ENCODE peak calls at places on chromosomes 4 and X, in ten cellular contexts. One of them, this sample, is unnamed.

GRCh38 chr4:94452476-94453300 is 946 bp downstream of the PDLIM5 start:
- DNase-seq in endothelial cell: peak; percentile 67
- DNase-seq in GM13976: peak; percentile 27
- DNase-seq in IMR-90: peak; percentile 82
- DNase-seq in GM13977: peak; percentile 23
- DNase-seq in hepatocyte: peak; percentile 75
- DNase-seq in heart left ventricle: peak; percentile 94
- DNase-seq in CD4-positive, alpha-beta T cell: no peak
- DNase-seq in GM06990: peak; percentile 40
- DNase-seq in suprapubic skin: peak; percentile 93
- DNase-seq in this sample: peak; percentile 72

GRCh38 chr4:16196482-16197393 is 29.5 kb downstream of the TAPT1 start:
- DNase-seq in endothelial cell: no peak
- DNase-seq in GM13976: no peak
- DNase-seq in IMR-90: peak; percentile 65
- DNase-seq in GM13977: no peak
- DNase-seq in hepatocyte: peak; percentile 67
- DNase-seq in heart left ventricle: no peak
- DNase-seq in CD4-positive, alpha-beta T cell: no peak
- DNase-seq in GM06990: no peak
- DNase-seq in suprapubic skin: no peak
- DNase-seq in this sample: no peak

GRCh38 chr4:22427676-22428075 is 88.2 kb downstream of the ADGRA3 start:
- DNase-seq in endothelial cell: no peak
- DNase-seq in GM13976: no peak
- DNase-seq in IMR-90: no peak
- DNase-seq in GM13977: no peak
- DNase-seq in hepatocyte: no peak
- DNase-seq in heart left ventricle: no peak
- DNase-seq in CD4-positive, alpha-beta T cell: no peak
- DNase-seq in GM06990: no peak
- DNase-seq in suprapubic skin: no peak
- DNase-seq in this sample: no peak

GRCh38 chr4:7939377-7940108 is at the start of gene AFAP1:
- DNase-seq in endothelial cell: peak; percentile 94
- DNase-seq in GM13976: peak; percentile 97
- DNase-seq in IMR-90: peak; percentile 76
- DNase-seq in GM13977: peak; percentile 99
- DNase-seq in hepatocyte: peak; percentile 97
- DNase-seq in heart left ventricle: peak; percentile 89
- DNase-seq in CD4-positive, alpha-beta T cell: peak; percentile 86
- DNase-seq in GM06990: peak; percentile 58
- DNase-seq in suprapubic skin: peak; percentile 89
- DNase-seq in this sample: peak; percentile 96

GRCh38 chr4:89000844-89001360 is 56.1 kb downstream of the FAM13A start:
- DNase-seq in endothelial cell: no peak
- DNase-seq in GM13976: no peak
- DNase-seq in IMR-90: peak; percentile 60
- DNase-seq in GM13977: no peak
- DNase-seq in hepatocyte: peak; percentile 63
- DNase-seq in heart left ventricle: no peak
- DNase-seq in CD4-positive, alpha-beta T cell: no peak
- DNase-seq in GM06990: no peak
- DNase-seq in suprapubic skin: no peak
- DNase-seq in this sample: no peak

GRCh38 chr4:2886161-2886560 is 42.5 kb downstream of the ADD1 start:
- DNase-seq in endothelial cell: no peak
- DNase-seq in GM13976: no peak
- DNase-seq in IMR-90: no peak
- DNase-seq in GM13977: no peak
- DNase-seq in hepatocyte: no peak
- DNase-seq in heart left ventricle: no peak
- DNase-seq in CD4-positive, alpha-beta T cell: no peak
- DNase-seq in GM06990: no peak
- DNase-seq in suprapubic skin: no peak
- DNase-seq in this sample: no peak

GRCh38 chr4:105474110-105474518 is 252 bp upstream of the PPA2 start:
- DNase-seq in endothelial cell: peak; percentile 94
- DNase-seq in GM13976: no peak
- DNase-seq in IMR-90: peak; percentile 77
- DNase-seq in GM13977: no peak
- DNase-seq in hepatocyte: peak; percentile 96
- DNase-seq in heart left ventricle: peak; percentile 90
- DNase-seq in CD4-positive, alpha-beta T cell: no peak
- DNase-seq in GM06990: no peak
- DNase-seq in suprapubic skin: peak; percentile 90
- DNase-seq in this sample: peak; percentile 91

GRCh38 chrX:17361620-17362019 is 13.4 kb upstream of the NHS start:
- DNase-seq in endothelial cell: peak; percentile 20
- DNase-seq in GM13976: no peak
- DNase-seq in IMR-90: no peak
- DNase-seq in GM13977: no peak
- DNase-seq in hepatocyte: no peak
- DNase-seq in heart left ventricle: no peak
- DNase-seq in CD4-positive, alpha-beta T cell: no peak
- DNase-seq in GM06990: no peak
- DNase-seq in suprapubic skin: no peak
- DNase-seq in this sample: no peak

GRCh38 chrX:124028177-124028576 is 66.7 kb downstream of the STAG2 start:
- DNase-seq in endothelial cell: no peak
- DNase-seq in GM13976: no peak
- DNase-seq in IMR-90: peak; percentile 71
- DNase-seq in GM13977: no peak
- DNase-seq in hepatocyte: no peak
- DNase-seq in heart left ventricle: no peak
- DNase-seq in CD4-positive, alpha-beta T cell: no peak
- DNase-seq in GM06990: no peak
- DNase-seq in suprapubic skin: no peak
- DNase-seq in this sample: no peak

GRCh38 chr4:163251204-163251603 is 81.2 kb downstream of the NPY1R start:
- DNase-seq in endothelial cell: no peak
- DNase-seq in GM13976: no peak
- DNase-seq in IMR-90: no peak
- DNase-seq in GM13977: no peak
- DNase-seq in hepatocyte: no peak
- DNase-seq in heart left ventricle: no peak
- DNase-seq in CD4-positive, alpha-beta T cell: no peak
- DNase-seq in GM06990: no peak
- DNase-seq in suprapubic skin: no peak
- DNase-seq in this sample: no peak

GRCh38 chr4:153634737-153635353 is 49.2 kb upstream of the TLR2 start:
- DNase-seq in endothelial cell: no peak
- DNase-seq in GM13976: no peak
- DNase-seq in IMR-90: peak; percentile 8
- DNase-seq in GM13977: no peak
- DNase-seq in hepatocyte: peak; percentile 35
- DNase-seq in heart left ventricle: no peak
- DNase-seq in CD4-positive, alpha-beta T cell: no peak
- DNase-seq in GM06990: no peak
- DNase-seq in suprapubic skin: no peak
- DNase-seq in this sample: no peak

GRCh38 chr4:150379454-150379853 is 202.5 kb upstream of the MAB21L2 start:
- DNase-seq in endothelial cell: no peak
- DNase-seq in GM13976: no peak
- DNase-seq in IMR-90: peak; percentile 64
- DNase-seq in GM13977: no peak
- DNase-seq in hepatocyte: no peak
- DNase-seq in heart left ventricle: no peak
- DNase-seq in CD4-positive, alpha-beta T cell: no peak
- DNase-seq in GM06990: no peak
- DNase-seq in suprapubic skin: no peak
- DNase-seq in this sample: no peak

GRCh38 chrX:108811891-108812290 is 75.5 kb upstream of the IRS4 start:
- DNase-seq in endothelial cell: peak; percentile 3
- DNase-seq in GM13976: no peak
- DNase-seq in IMR-90: no peak
- DNase-seq in GM13977: no peak
- DNase-seq in hepatocyte: no peak
- DNase-seq in heart left ventricle: no peak
- DNase-seq in CD4-positive, alpha-beta T cell: no peak
- DNase-seq in GM06990: no peak
- DNase-seq in suprapubic skin: no peak
- DNase-seq in this sample: no peak
- TF ChIP-seq CTCF in endothelial cell: no peak
- TF ChIP-seq CTCF in GM13976: no peak
- TF ChIP-seq CTCF in IMR-90: no peak
- TF ChIP-seq CTCF in GM13977: peak; percentile 14
- TF ChIP-seq CTCF in hepatocyte: no peak
- TF ChIP-seq CTCF in heart left ventricle: no peak
- TF ChIP-seq CTCF in CD4-positive, alpha-beta T cell: no peak
- TF ChIP-seq CTCF in GM06990: peak; percentile 6
- TF ChIP-seq CTCF in suprapubic skin: no peak
- TF ChIP-seq CTCF in this sample: peak; percentile 45

DNA sequence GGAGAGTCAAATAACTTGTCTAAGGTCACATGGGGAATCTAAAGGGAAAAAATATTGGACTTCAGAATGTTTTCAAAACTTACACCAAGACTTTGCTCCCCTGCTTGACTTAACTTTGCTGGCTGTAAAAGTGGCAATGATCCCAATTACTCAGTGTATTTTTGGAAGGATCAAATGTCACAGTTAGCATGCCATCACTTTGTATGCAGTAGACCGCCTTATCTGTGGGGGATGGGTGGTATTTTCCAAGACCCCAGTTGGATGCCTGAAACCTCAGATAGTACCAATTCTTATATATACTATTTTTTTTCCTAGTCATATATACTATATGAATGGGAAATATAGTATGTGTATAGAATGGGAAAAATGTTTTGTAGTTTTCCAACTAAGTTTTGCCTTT is 53.4 kb downstream of the COL4A6 start:
- DNase-seq in endothelial cell: no peak
- DNase-seq in GM13976: no peak
- DNase-seq in IMR-90: no peak
- DNase-seq in GM13977: no peak
- DNase-seq in hepatocyte: no peak
- DNase-seq in heart left ventricle: no peak
- DNase-seq in CD4-positive, alpha-beta T cell: no peak
- DNase-seq in GM06990: no peak
- DNase-seq in suprapubic skin: no peak
- DNase-seq in this sample: no peak
- TF ChIP-seq CTCF in endothelial cell: no peak
- TF ChIP-seq CTCF in GM13976: no peak
- TF ChIP-seq CTCF in IMR-90: no peak
- TF ChIP-seq CTCF in GM13977: no peak
- TF ChIP-seq CTCF in hepatocyte: no peak
- TF ChIP-seq CTCF in heart left ventricle: no peak
- TF ChIP-seq CTCF in CD4-positive, alpha-beta T cell: no peak
- TF ChIP-seq CTCF in GM06990: no peak
- TF ChIP-seq CTCF in suprapubic skin: no peak
- TF ChIP-seq CTCF in this sample: no peak

GRCh38 chrX:15567886-15568616 is 32.7 kb downstream of the ACE2 start:
- DNase-seq in endothelial cell: no peak
- DNase-seq in GM13976: no peak
- DNase-seq in IMR-90: no peak
- DNase-seq in GM13977: no peak
- DNase-seq in hepatocyte: peak; percentile 27
- DNase-seq in heart left ventricle: no peak
- DNase-seq in CD4-positive, alpha-beta T cell: no peak
- DNase-seq in GM06990: no peak
- DNase-seq in suprapubic skin: no peak
- DNase-seq in this sample: no peak

GRCh38 chrX:15567267-15567666 is 33.5 kb downstream of the ACE2 start:
- DNase-seq in endothelial cell: no peak
- DNase-seq in GM13976: no peak
- DNase-seq in IMR-90: no peak
- DNase-seq in GM13977: no peak
- DNase-seq in hepatocyte: no peak
- DNase-seq in heart left ventricle: no peak
- DNase-seq in CD4-positive, alpha-beta T cell: no peak
- DNase-seq in GM06990: no peak
- DNase-seq in suprapubic skin: no peak
- DNase-seq in this sample: no peak

GRCh38 chrX:15564981-15565579 is 35.7 kb downstream of the ACE2 start:
- DNase-seq in endothelial cell: peak; percentile 30
- DNase-seq in GM13976: peak; percentile 18
- DNase-seq in IMR-90: peak; percentile 44
- DNase-seq in GM13977: peak; percentile 24
- DNase-seq in hepatocyte: peak; percentile 85
- DNase-seq in heart left ventricle: peak; percentile 41
- DNase-seq in CD4-positive, alpha-beta T cell: no peak
- DNase-seq in GM06990: no peak
- DNase-seq in suprapubic skin: peak; percentile 62
- DNase-seq in this sample: no peak

GRCh38 chrX:15563056-15563455 is 37.7 kb downstream of the ACE2 start:
- DNase-seq in endothelial cell: no peak
- DNase-seq in GM13976: no peak
- DNase-seq in IMR-90: no peak
- DNase-seq in GM13977: no peak
- DNase-seq in hepatocyte: no peak
- DNase-seq in heart left ventricle: no peak
- DNase-seq in CD4-positive, alpha-beta T cell: no peak
- DNase-seq in GM06990: no peak
- DNase-seq in suprapubic skin: no peak
- DNase-seq in this sample: no peak

GRCh38 chrX:15566244-15566643 is 34.5 kb downstream of the ACE2 start:
- DNase-seq in endothelial cell: no peak
- DNase-seq in GM13976: no peak
- DNase-seq in IMR-90: no peak
- DNase-seq in GM13977: no peak
- DNase-seq in hepatocyte: no peak
- DNase-seq in heart left ventricle: no peak
- DNase-seq in CD4-positive, alpha-beta T cell: no peak
- DNase-seq in GM06990: no peak
- DNase-seq in suprapubic skin: no peak
- DNase-seq in this sample: no peak
- TF ChIP-seq CTCF in endothelial cell: peak; percentile 14
- TF ChIP-seq CTCF in GM13976: no peak
- TF ChIP-seq CTCF in IMR-90: no peak
- TF ChIP-seq CTCF in GM13977: no peak
- TF ChIP-seq CTCF in hepatocyte: no peak
- TF ChIP-seq CTCF in heart left ventricle: no peak
- TF ChIP-seq CTCF in CD4-positive, alpha-beta T cell: no peak
- TF ChIP-seq CTCF in GM06990: peak; percentile 11
- TF ChIP-seq CTCF in suprapubic skin: no peak
- TF ChIP-seq CTCF in this sample: peak; percentile 44

DNA sequence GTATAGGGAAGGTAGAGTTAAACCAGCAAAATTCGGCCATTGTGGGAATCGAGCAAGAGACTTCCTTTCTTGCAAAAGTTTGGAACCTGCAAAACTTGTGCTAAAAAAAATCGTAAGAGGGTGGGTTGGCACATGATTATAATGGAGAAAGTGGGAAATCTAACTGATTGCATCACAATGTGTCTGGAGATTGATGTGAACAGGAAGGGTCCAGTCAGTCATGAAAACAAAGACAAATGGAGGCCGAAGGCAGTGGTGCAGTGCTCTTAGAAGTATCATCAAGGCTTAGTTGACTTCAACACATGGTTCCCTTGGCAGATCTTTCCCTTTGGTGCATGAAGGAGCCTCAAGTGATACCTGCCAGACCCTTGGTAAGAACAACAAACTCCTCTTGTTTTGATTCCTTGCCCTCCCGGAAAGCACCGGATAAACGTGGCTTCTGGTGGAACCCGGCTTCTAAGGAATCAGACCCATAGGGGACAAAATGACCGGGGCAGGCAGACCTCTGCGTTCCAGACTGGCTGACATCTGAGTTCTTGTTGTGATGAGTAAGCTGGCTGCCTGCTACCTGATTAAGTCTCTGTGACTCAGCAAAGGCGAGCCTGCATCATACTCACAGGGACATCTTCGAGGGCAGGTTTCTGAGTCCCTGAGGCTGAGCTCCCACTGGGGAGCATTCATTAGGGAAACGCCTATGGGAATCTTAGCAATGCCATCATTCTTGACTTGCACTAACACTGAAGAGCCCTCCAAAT is 87.7 kb upstream of the MAP3K15 start:
- DNase-seq in endothelial cell: no peak
- DNase-seq in GM13976: no peak
- DNase-seq in IMR-90: peak; percentile 82
- DNase-seq in GM13977: no peak
- DNase-seq in hepatocyte: no peak
- DNase-seq in heart left ventricle: no peak
- DNase-seq in CD4-positive, alpha-beta T cell: no peak
- DNase-seq in GM06990: no peak
- DNase-seq in suprapubic skin: no peak
- DNase-seq in this sample: no peak
- TF ChIP-seq CTCF in endothelial cell: no peak
- TF ChIP-seq CTCF in GM13976: no peak
- TF ChIP-seq CTCF in IMR-90: no peak
- TF ChIP-seq CTCF in GM13977: no peak
- TF ChIP-seq CTCF in hepatocyte: no peak
- TF ChIP-seq CTCF in heart left ventricle: no peak
- TF ChIP-seq CTCF in CD4-positive, alpha-beta T cell: no peak
- TF ChIP-seq CTCF in GM06990: no peak
- TF ChIP-seq CTCF in suprapubic skin: no peak
- TF ChIP-seq CTCF in this sample: no peak